ENCODE peak calls at places on chromosomes 3 and 15, in five cellular contexts. S is H9, W is mesenchymal stem cell, P is neuronal stem cell, G is trophoblast cell. R is an unnamed sample.

GRCh38 chr15:82051664-82052063 is 5.8 kb upstream of the MEX3B start:
- DNase-seq in S (no peak), W (no peak), P (no peak), G (no peak), R (no peak)

GRCh38 chr3:107068980-107069379 is 308.3 kb upstream of the CCDC54 start:
- DNase-seq in S (no peak), W (peak; percentile 50), P (no peak), G (no peak), R (no peak)

GRCh38 chr3:168336276-168336675 is 240.6 kb upstream of the GOLIM4 start:
- DNase-seq in S (no peak), W (peak; percentile 23), P (no peak), G (no peak), R (no peak)

GRCh38 chr15:90059208-90059985 is 42.9 kb downstream of the IDH2 start:
- DNase-seq in S (peak; percentile 84), W (peak; percentile 68), P (no peak), G (peak; percentile 78), R (peak; percentile 64)

GRCh38 chr3:106518516-106518915 is 649.7 kb upstream of the CBLB start:
- DNase-seq in S (no peak), W (peak; percentile 36), P (no peak), G (peak; percentile 24), R (no peak)

GRCh38 chr3:118886708-118887107 is 147.9 kb downstream of the IGSF11 start:
- DNase-seq in S (no peak), W (no peak), P (no peak), G (no peak), R (no peak)

GRCh38 chr3:13475871-13476590 is 4.1 kb upstream of the HDAC11 start:
- DNase-seq in S (no peak), W (no peak), P (no peak), G (peak; percentile 82), R (no peak)

GRCh38 chr3:78978037-78978436 is 789.8 kb downstream of the ROBO1 start:
- DNase-seq in S (no peak), W (peak; percentile 27), P (no peak), G (peak; percentile 4), R (no peak)

GRCh38 chr3:11136116-11136515 is 18.2 kb upstream of the HRH1 start:
- DNase-seq in S (no peak), W (peak; percentile 15), P (no peak), G (no peak), R (no peak)

GRCh38 chr3:172354931-172355499 is 93.2 kb downstream of the GHSR start:
- DNase-seq in S (no peak), W (no peak), P (no peak), G (no peak), R (no peak)

GRCh38 chr15:101115887-101116680 is 135.8 kb downstream of the CHSY1 start:
- DNase-seq in S (peak; percentile 28), W (peak; percentile 74), P (no peak), G (no peak), R (no peak)

GRCh38 chr3:78091478-78092119 is 1051.7 kb downstream of the ROBO2 start:
- DNase-seq in S (no peak), W (no peak), P (no peak), G (no peak), R (no peak)

GRCh38 chr3:50815844-50816243 is 141.1 kb downstream of the DOCK3 start:
- DNase-seq in S (no peak), W (no peak), P (no peak), G (peak; percentile 93), R (no peak)

GRCh38 chr15:99536422-99537033 is 29.3 kb upstream of the MEF2A start:
- DNase-seq in S (no peak), W (peak; percentile 87), P (no peak), G (no peak), R (no peak)

GRCh38 chr3:156633335-156633734 is 41.1 kb upstream of the TIPARP start:
- DNase-seq in S (no peak), W (no peak), P (no peak), G (peak; percentile 90), R (no peak)

GRCh38 chr3:67349551-67350174 is 304.7 kb downstream of the SUCLG2 start:
- DNase-seq in S (no peak), W (no peak), P (no peak), G (peak; percentile 1), R (no peak)

GRCh38 chr3:194468086-194468485 is 18.7 kb downstream of the ATP13A3 start:
- DNase-seq in S (no peak), W (no peak), P (no peak), G (peak; percentile 71), R (no peak)

GRCh38 chr3:44236485-44236908 is 5.2 kb upstream of the TOPAZ1 start:
- DNase-seq in S (no peak), W (peak; percentile 68), P (no peak), G (no peak), R (no peak)

GRCh38 chr3:160691151-160691550 is 14.2 kb downstream of the ARL14 start:
- DNase-seq in S (no peak), W (no peak), P (no peak), G (peak; percentile 89), R (no peak)

GRCh38 chr3:129723558-129724324 is 117.3 kb upstream of the PLXND1 start:
- DNase-seq in S (no peak), W (peak; percentile 69), P (no peak), G (peak; percentile 47), R (no peak)

GRCh38 chr3:23829242-23829934 is 23.6 kb downstream of the UBE2E1 start:
- DNase-seq in S (no peak), W (no peak), P (no peak), G (no peak), R (no peak)
- H2BK12ac ChIP-seq in S (no peak overlapping the region), W (no peak overlapping the region), P (no peak overlapping the region), G (no peak overlapping the region), R (no peak overlapping the region)

GRCh38 chr15:60397772-60398445 is at the start of gene ANXA2:
- DNase-seq in S (peak; percentile 86), W (peak; percentile 90), P (no peak), G (peak; percentile 93), R (no peak)

GRCh38 chr15:60396964-60397771 is 618 bp downstream of the ANXA2 start:
- DNase-seq in S (peak; percentile 65), W (peak; percentile 82), P (no peak), G (peak; percentile 75), R (no peak)

GRCh38 chr15:60400957-60401356 is 3.2 kb upstream of the ANXA2 start:
- DNase-seq in S (peak; percentile 48), W (peak; percentile 63), P (no peak), G (no peak), R (no peak)

GRCh38 chr15:60399931-60400330 is 2.1 kb upstream of the ANXA2 start:
- DNase-seq in S (no peak), W (peak; percentile 54), P (no peak), G (peak; percentile 95), R (no peak)

DNA sequence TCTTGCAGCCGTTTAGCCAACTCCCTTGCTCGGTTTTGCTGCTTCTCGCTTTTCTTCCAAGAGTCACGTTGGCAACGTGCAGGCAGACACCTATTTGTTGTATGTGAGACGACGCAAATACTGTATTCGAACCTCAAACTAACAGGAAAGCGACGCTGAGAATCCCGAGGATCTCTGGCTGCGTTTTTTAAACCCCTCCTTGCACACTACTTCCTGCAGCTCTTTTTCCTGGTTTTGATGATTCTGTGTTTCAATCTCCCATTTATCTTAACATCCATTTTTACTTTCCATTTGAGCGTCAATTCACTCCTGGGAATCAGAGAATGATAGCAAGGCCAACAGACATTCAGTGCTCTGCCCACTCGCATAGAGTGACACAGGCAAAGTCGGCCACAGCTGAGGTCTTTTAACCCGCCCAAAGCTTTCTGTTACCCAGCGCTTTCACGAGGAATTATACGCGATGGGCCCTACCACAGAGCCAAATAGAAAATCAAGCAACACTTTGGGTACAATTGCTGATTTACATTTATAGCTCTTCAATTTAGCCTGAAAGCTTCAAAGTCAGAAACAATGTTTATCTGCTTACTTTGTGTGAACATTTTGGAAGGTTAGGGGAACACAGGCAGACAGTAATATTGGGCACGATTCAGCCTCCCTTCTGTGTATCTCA is 1.6 kb upstream of the ANXA2 start:
- DNase-seq in S (no peak), W (no peak), P (no peak), G (peak; percentile 78), R (no peak)
- H2AK5ac ChIP-seq in S (no peak overlapping the region), W (peak overlapping the region; percentile 83), P (no peak overlapping the region), G (peak overlapping the region; percentile 53), R (no peak overlapping the region)

GRCh38 chr3:135966349-135966695 is 794 bp downstream of the PPP2R3A start:
- DNase-seq in S (no peak), W (peak; percentile 59), P (no peak), G (no peak), R (no peak)
- H2BK12ac ChIP-seq in S (no peak overlapping the region), W (no peak overlapping the region), P (no peak overlapping the region), G (no peak overlapping the region), R (no peak overlapping the region)

GRCh38 chr15:41487802-41488201 is 5.9 kb upstream of the ITPKA start:
- DNase-seq in S (no peak), W (no peak), P (no peak), G (no peak), R (no peak)
- H2AK5ac ChIP-seq in S (no peak overlapping the region), W (peak overlapping the region; percentile 21), P (no peak overlapping the region), G (no peak overlapping the region), R (peak overlapping the region; percentile 88)

GRCh38 chr3:41126961-41127360 is 72.3 kb upstream of the CTNNB1 start:
- DNase-seq in S (no peak), W (no peak), P (no peak), G (no peak), R (no peak)

GRCh38 chr3:41126475-41126874 is 72.8 kb upstream of the CTNNB1 start:
- DNase-seq in S (no peak), W (no peak), P (no peak), G (no peak), R (no peak)

GRCh38 chr3:41127414-41127813 is 71.9 kb upstream of the CTNNB1 start:
- DNase-seq in S (no peak), W (no peak), P (no peak), G (no peak), R (no peak)

GRCh38 chr3:41129731-41130130 is 69.6 kb upstream of the CTNNB1 start:
- DNase-seq in S (no peak), W (no peak), P (no peak), G (no peak), R (no peak)

GRCh38 chr3:41125258-41125657 is 74.0 kb upstream of the CTNNB1 start:
- DNase-seq in S (no peak), W (no peak), P (no peak), G (no peak), R (no peak)
- H2BK12ac ChIP-seq in S (no peak overlapping the region), W (no peak overlapping the region), P (no peak overlapping the region), G (no peak overlapping the region), R (no peak overlapping the region)

DNA sequence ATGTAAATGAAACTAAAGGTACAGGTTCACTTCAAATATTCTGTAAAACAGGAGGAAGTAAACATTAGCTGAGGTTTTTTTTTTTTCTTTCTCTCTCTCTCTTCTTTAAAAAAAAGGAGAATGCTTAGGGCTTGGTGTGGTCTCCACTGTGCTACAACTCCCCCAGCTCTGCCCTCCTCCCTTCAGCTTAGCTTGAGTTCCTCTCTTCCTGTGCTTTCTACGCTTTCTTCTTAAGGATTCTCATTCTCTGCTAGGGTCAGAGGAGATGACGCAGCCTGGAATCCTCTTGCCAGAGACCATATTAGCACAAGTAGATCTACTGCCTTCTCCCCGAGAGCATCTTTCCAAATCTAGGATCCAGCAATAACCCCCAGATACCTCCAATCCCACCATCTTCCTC is 69.1 kb upstream of the SNRK start:
- DNase-seq in S (no peak), W (no peak), P (no peak), G (no peak), R (no peak)
- H2AK5ac ChIP-seq in S (no peak overlapping the region), W (no peak overlapping the region), P (no peak overlapping the region), G (no peak overlapping the region), R (no peak overlapping the region)

GRCh38 chr15:97504031-97504430 is 456.5 kb upstream of the ARRDC4 start:
- DNase-seq in S (no peak), W (peak; percentile 92), P (no peak), G (peak; percentile 74), R (no peak)
- H2BK12ac ChIP-seq in S (no peak overlapping the region), W (no peak overlapping the region), P (no peak overlapping the region), G (no peak overlapping the region), R (no peak overlapping the region)

GRCh38 chr15:38826880-38827279 is 262.3 kb upstream of the RASGRP1 start:
- DNase-seq in S (no peak), W (no peak), P (no peak), G (no peak), R (no peak)
- H2AK5ac ChIP-seq in S (no peak overlapping the region), W (peak overlapping the region; percentile 36), P (no peak overlapping the region), G (no peak overlapping the region), R (no peak overlapping the region)

R was measured in H1.